ENCODE peak calls at places on chromosomes 1 and 21, in seven cellular contexts. N, K, V, R, H, U and E are unnamed samples.

GRCh38 chr21:26795866-26796329 is 49.3 kb downstream of the ADAMTS1 start:
- DNase-seq in K (no peak), U (peak), R (no peak), H (no peak), N (peak), V (no peak), E (peak)

GRCh38 chr1:91278754-91279153 is 125.9 kb downstream of the HFM1 start:
- DNase-seq in H (no peak), U (peak), R (no peak), N (peak), K (no peak), V (peak), E (no peak)

GRCh38 chr1:230270940-230271325 is 155.2 kb downstream of the PGBD5 start:
- DNase-seq in H (no peak), R (no peak), U (no peak), K (no peak), V (no peak), N (peak), E (no peak)

GRCh38 chr1:41582851-41583657 is 98.6 kb upstream of the EDN2 start:
- DNase-seq in K (no peak), R (no peak), U (no peak), N (no peak), H (no peak), V (no peak), E (no peak)

GRCh38 chr1:20302093-20302471 is 11.4 kb downstream of the VWA5B1 start:
- DNase-seq in U (no peak), K (no peak), V (no peak), H (no peak), R (no peak), N (no peak), E (no peak)

GRCh38 chr1:229480500-229480899 is 27.6 kb downstream of the NUP133 start:
- DNase-seq in U (no peak), N (no peak), K (no peak), R (no peak), H (peak), V (no peak), E (no peak)

GRCh38 chr1:206684478-206685255 is at the start of gene MAPKAPK2:
- DNase-seq in K (peak), N (peak), U (no peak), H (peak), R (no peak), V (peak), E (peak)

GRCh38 chr1:37476460-37477197 is 2.2 kb downstream of the ZC3H12A start:
- DNase-seq in R (peak), K (peak), U (peak), N (peak), H (no peak), V (no peak), E (peak)

GRCh38 chr1:109864063-109864822 is 46.4 kb upstream of the CSF1 start:
- DNase-seq in V (no peak), N (peak), R (no peak), H (no peak), K (no peak), U (no peak), E (no peak)

GRCh38 chr1:184806296-184806721 is 51.7 kb upstream of the EDEM3 start:
- DNase-seq in U (no peak), N (no peak), V (no peak), K (no peak), H (no peak), R (no peak), E (no peak)

GRCh38 chr1:179881642-179882252 is 338 bp upstream of the TOR1AIP1 start:
- DNase-seq in K (no peak), V (no peak), H (peak), R (peak), N (peak), U (peak), E (peak)

GRCh38 chr21:33976980-33977720 is 61.5 kb upstream of the ATP5PO start:
- DNase-seq in N (peak), R (no peak), K (no peak), V (no peak), U (no peak), H (no peak), E (no peak)

GRCh38 chr21:28018741-28019669 is 973.7 kb downstream of the LTN1 start:
- DNase-seq in H (no peak), U (no peak), N (peak), R (no peak), K (peak), V (peak), E (peak)

GRCh38 chr1:31576743-31577455 is 584 bp downstream of the TINAGL1 start:
- DNase-seq in K (no peak), H (no peak), R (no peak), U (no peak), N (no peak), V (no peak), E (peak)

GRCh38 chr1:31573261-31573660 is 3.1 kb upstream of the TINAGL1 start:
- DNase-seq in R (no peak), N (no peak), U (no peak), K (no peak), V (no peak), H (no peak), E (no peak)

GRCh38 chr1:31576201-31576669 is at the start of gene TINAGL1:
- DNase-seq in H (no peak), N (peak), R (no peak), K (peak), V (no peak), U (no peak), E (peak)

GRCh38 chr1:31575373-31576140 is 758 bp upstream of the TINAGL1 start:
- DNase-seq in K (no peak), V (no peak), R (no peak), U (no peak), N (no peak), H (no peak), E (peak)

GRCh38 chr1:31574749-31575372 is 1.5 kb upstream of the TINAGL1 start:
- DNase-seq in U (no peak), N (no peak), V (no peak), R (no peak), H (no peak), K (no peak), E (no peak)
- H3K4me3 ChIP-seq in U (no peak), N (no peak), V (no peak), R (peak), H (no peak), K (no peak), E (no peak)

GRCh38 chr1:219266524-219266923 is 92.8 kb downstream of the LYPLAL1 start:
- DNase-seq in R (no peak), U (no peak), K (no peak), N (no peak), H (no peak), V (no peak), E (no peak)

GRCh38 chr1:219261454-219261853 is 87.8 kb downstream of the LYPLAL1 start:
- DNase-seq in R (no peak), U (no peak), H (no peak), K (no peak), N (no peak), V (no peak), E (no peak)

GRCh38 chr1:219269171-219269570 is 95.5 kb downstream of the LYPLAL1 start:
- DNase-seq in V (no peak), H (no peak), U (no peak), N (no peak), R (no peak), K (no peak), E (no peak)

GRCh38 chr1:219265026-219265515 is 91.4 kb downstream of the LYPLAL1 start:
- DNase-seq in U (no peak), R (no peak), V (no peak), K (no peak), N (no peak), H (no peak), E (no peak)

DNA sequence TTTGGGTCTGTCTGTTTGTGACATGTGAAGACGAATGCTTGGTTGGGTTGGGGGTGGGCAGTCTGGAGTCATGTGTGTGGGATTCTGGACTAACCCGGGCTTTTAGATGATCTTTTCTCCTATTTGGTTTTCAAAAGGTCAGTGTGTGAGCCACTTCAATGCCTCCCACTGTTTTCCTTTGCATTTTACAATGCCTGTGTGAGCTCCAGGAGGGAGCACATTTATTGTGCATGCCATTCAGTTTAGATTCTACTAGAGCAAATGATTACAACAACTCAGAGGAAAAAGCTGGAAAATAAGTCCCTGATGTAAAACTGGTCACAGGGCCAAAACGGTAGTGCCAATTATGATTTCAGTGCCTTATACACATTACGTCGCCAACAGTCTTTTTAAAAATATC is 90.9 kb downstream of the LYPLAL1 start:
- DNase-seq in N (peak), U (no peak), K (no peak), R (no peak), H (no peak), V (no peak), E (no peak)
- H3K4me3 ChIP-seq in N (no peak), U (no peak), K (no peak), R (no peak), H (no peak), V (no peak), E (no peak)

GRCh38 chr1:168907781-168908180 is 178.8 kb upstream of the DPT start:
- DNase-seq in V (no peak), K (no peak), N (no peak), U (no peak), R (no peak), H (no peak), E (no peak)

GRCh38 chr1:168903237-168903830 is 174.3 kb upstream of the DPT start:
- DNase-seq in R (no peak), U (no peak), N (no peak), V (no peak), K (no peak), H (no peak), E (no peak)

GRCh38 chr1:168905631-168906030 is 176.6 kb upstream of the DPT start:
- DNase-seq in V (no peak), U (no peak), K (no peak), H (no peak), R (no peak), N (no peak), E (no peak)

GRCh38 chr1:168906367-168906766 is 177.4 kb upstream of the DPT start:
- DNase-seq in K (no peak), U (no peak), R (no peak), V (no peak), H (no peak), N (no peak), E (no peak)

DNA sequence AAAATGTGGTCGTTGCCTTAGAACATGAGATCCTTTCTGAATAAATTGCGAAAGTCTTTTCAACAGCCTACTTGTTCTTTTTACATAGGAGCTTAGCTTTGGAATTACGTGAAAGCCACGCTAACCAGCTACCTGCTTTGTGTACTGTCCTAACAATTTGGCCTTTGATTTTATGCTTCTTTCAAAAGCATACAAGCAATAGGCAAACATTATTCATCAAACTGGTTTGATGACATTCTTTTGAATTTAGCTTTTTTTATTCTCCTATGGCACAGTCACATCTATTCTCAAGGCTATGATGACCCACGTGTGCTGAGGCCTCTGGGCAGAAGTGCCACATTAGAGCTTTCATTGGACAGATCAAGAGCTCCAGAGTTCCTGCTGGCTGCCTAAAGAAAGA is 178.0 kb upstream of the DPT start:
- DNase-seq in N (no peak), R (no peak), U (no peak), H (no peak), V (no peak), K (no peak), E (peak)
- H3K4me3 ChIP-seq in N (no peak), R (no peak), U (no peak), H (no peak), V (no peak), K (no peak), E (no peak)

GRCh38 chr1:223731076-223731770 is 18.9 kb downstream of the CAPN2 start:
- DNase-seq in H (no peak), U (no peak), N (peak), R (peak), K (no peak), V (no peak), E (no peak)
- H3K4me3 ChIP-seq in H (no peak), U (no peak), N (no peak), R (no peak), K (no peak), V (no peak), E (no peak)

GRCh38 chr21:39659070-39659815 is 46.5 kb downstream of the B3GALT5 start:
- DNase-seq in K (no peak), H (no peak), R (no peak), N (no peak), U (no peak), V (peak), E (no peak)

GRCh38 chr21:39661740-39662139 is 49.0 kb downstream of the B3GALT5 start:
- DNase-seq in H (no peak), V (no peak), R (no peak), U (no peak), N (no peak), K (no peak), E (no peak)

GRCh38 chr21:39661121-39661520 is 48.4 kb downstream of the B3GALT5 start:
- DNase-seq in V (no peak), N (no peak), H (no peak), U (no peak), R (no peak), K (no peak), E (no peak)

GRCh38 chr21:39660596-39660995 is 47.9 kb downstream of the B3GALT5 start:
- DNase-seq in N (peak), H (no peak), U (peak), R (no peak), V (no peak), K (no peak), E (peak)

DNA sequence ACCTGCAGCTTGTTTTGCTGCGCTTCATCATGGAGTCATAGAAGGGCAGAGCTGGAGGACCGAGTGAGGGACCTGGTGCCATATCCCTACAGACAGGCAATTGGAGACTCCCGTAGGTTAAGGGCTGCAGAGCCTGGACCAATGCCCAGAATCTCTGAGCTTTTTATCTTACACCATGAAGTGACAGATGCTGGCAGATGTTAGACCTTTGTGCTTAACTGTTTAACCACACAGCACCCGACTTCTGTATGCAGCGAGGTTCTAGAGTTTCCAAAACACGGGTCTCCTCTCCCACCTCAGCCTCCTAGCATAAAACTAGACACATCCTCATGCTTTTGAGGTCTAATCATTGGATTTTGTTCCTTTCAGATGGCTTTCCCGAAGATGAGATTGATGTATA is 47.5 kb downstream of the B3GALT5 start:
- DNase-seq in U (peak), H (no peak), K (no peak), N (peak), R (no peak), V (no peak), E (peak)
- H3K4me3 ChIP-seq in U (no peak), H (no peak), K (no peak), N (no peak), R (no peak), V (no peak), E (no peak)